ENCODE peak calls at places on chromosome 4, in five cellular contexts. N is sigmoid colon, H is HepG2, C is breast epithelium, Q is suprapubic skin. L is an unnamed sample.
A peak's percentile ranks its signal among the peaks of the same experiment; 100 is the strongest.

GRCh38 chr4:145042601-145043000 is 55.4 kb downstream of the ANAPC10 start:
- DNase-seq in N (no peak), H (no peak), C (no peak), Q (no peak), L (no peak)

GRCh38 chr4:25157071-25157470 is 3.2 kb downstream of the SEPSECS start:
- DNase-seq in N (no peak), H (no peak), C (no peak), Q (no peak), L (no peak)

GRCh38 chr4:124783847-124784246 is 71.3 kb upstream of the ANKRD50 start:
- DNase-seq in N (no peak), H (no peak), C (no peak), Q (no peak), L (no peak)

GRCh38 chr4:40769266-40769665 is 19.5 kb downstream of the NSUN7 start:
- DNase-seq in N (no peak), H (no peak), C (no peak), Q (no peak), L (no peak)

GRCh38 chr4:94208918-94209317 is 1.3 kb downstream of the SMARCAD1 start:
- DNase-seq in N (no peak), H (no peak), C (no peak), Q (no peak), L (no peak)

GRCh38 chr4:143986173-143986572 is 33.0 kb downstream of the GYPB start:
- DNase-seq in N (no peak), H (no peak), C (no peak), Q (no peak), L (no peak)

GRCh38 chr4:83369825-83370639 is 35.4 kb upstream of the HPSE start:
- DNase-seq in N (no peak), H (peak; percentile 44), C (no peak), Q (no peak), L (no peak)

GRCh38 chr4:56655209-56655626 is 25.9 kb downstream of the HOPX start:
- DNase-seq in N (peak; percentile 80), H (no peak), C (no peak), Q (no peak), L (no peak)

GRCh38 chr4:158121203-158121586 is 51.6 kb downstream of the GASK1B start:
- DNase-seq in N (peak; percentile 79), H (peak; percentile 27), C (no peak), Q (no peak), L (no peak)

GRCh38 chr4:143586080-143586479 is 72.6 kb downstream of the SMARCA5 start:
- DNase-seq in N (no peak), H (no peak), C (no peak), Q (no peak), L (no peak)

GRCh38 chr4:13386405-13387107 is 97.6 kb downstream of the RAB28 start:
- DNase-seq in N (no peak), H (no peak), C (no peak), Q (no peak), L (no peak)

GRCh38 chr4:112379306-112379705 is 82.1 kb downstream of the ALPK1 start:
- DNase-seq in N (no peak), H (no peak), C (no peak), Q (no peak), L (no peak)

GRCh38 chr4:52377563-52377962 is 281.5 kb downstream of the USP46 start:
- DNase-seq in N (no peak), H (no peak), C (no peak), Q (no peak), L (no peak)

GRCh38 chr4:75003979-75004378 is 71.1 kb downstream of the PARM1 start:
- DNase-seq in N (no peak), H (no peak), C (no peak), Q (no peak), L (no peak)

GRCh38 chr4:113435893-113436292 is 325.6 kb downstream of the CAMK2D start:
- DNase-seq in N (peak; percentile 85), H (no peak), C (no peak), Q (peak; percentile 75), L (no peak)

GRCh38 chr4:112099701-112100289 is 45.5 kb upstream of the FAM241A start:
- DNase-seq in N (no peak), H (peak; percentile 57), C (no peak), Q (no peak), L (peak; percentile 45)

GRCh38 chr4:111483375-111484169 is 661.7 kb upstream of the FAM241A start:
- DNase-seq in N (peak; percentile 55), H (no peak), C (no peak), Q (no peak), L (no peak)

GRCh38 chr4:18579222-18579621 is 557.7 kb upstream of the LCORL start:
- DNase-seq in N (no peak), H (no peak), C (no peak), Q (no peak), L (no peak)

GRCh38 chr4:87574996-87575395 is 33.3 kb upstream of the DSPP start:
- DNase-seq in N (no peak), H (no peak), C (no peak), Q (no peak), L (no peak)

GRCh38 chr4:111802191-111802590 is 343.1 kb upstream of the FAM241A start:
- DNase-seq in N (no peak), H (no peak), C (no peak), Q (no peak), L (no peak)

GRCh38 chr4:8917868-8918783 is 46.5 kb upstream of the HMX1 start:
- DNase-seq in N (peak; percentile 65), H (peak; percentile 23), C (peak; percentile 75), Q (peak; percentile 57), L (no peak)

GRCh38 chr4:6128221-6128871 is 72.0 kb downstream of the JAKMIP1 start:
- DNase-seq in N (peak; percentile 53), H (peak; percentile 46), C (no peak), Q (no peak), L (no peak)

DNA sequence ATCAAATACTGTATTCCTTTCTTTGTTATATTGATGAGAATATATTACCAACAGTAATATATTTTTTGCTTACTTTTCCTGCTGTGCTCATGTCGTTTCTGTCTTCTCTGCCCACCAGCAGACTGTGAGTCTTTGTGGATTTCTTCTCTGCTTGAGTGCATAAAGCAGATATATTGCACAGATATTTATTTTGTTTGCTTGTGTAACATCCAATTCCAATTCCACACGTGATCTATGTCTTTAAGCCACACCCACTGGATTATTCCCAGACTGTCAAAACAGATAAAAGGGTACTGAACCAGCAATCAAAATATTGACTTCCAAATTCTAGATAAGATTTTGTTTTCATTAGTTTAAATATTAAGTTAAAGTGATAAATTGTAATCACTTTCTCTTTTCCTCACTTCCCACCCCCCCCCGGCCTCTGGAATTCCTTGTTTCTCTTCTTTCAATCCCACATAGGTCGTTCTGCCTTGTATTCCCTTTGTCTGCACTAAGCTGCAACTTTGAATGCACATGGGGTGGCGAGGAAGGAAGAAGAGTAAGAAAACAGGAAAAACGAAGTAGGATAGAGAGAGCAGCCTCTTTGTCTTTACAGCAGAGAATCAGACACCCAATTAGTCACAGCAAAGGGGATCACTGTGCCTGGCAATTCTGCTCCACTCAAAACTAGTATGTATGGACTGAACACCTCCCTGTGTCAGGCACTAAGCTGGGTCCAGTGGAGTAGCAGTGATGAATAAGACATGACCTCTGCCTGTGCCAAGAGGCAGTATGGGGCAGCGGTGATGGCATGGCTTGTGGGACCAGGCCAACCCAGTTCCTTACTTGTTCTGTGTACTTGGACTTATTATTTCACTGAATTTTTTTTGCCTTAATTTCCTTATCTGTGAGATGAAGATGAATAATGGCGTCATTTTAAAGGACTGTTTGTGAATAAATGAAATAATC is at the start of gene ADH1B:
- DNase-seq in N (no peak), H (no peak), C (no peak), Q (no peak), L (no peak)
- TF ChIP-seq POLR2AphosphoS5 in N (peak; percentile 76), H (no peak), C (no peak), Q (no peak), L (no peak)

GRCh38 chr4:508675-509373 is 9.8 kb downstream of the PIGG start:
- DNase-seq in N (no peak), H (no peak), C (no peak), Q (no peak), L (no peak)
- H3K36me3 ChIP-seq in N (peaks cover 14% of the 10 kb centered on the region), H (peaks cover 69% of the 10 kb centered on the region), C (no peaks in the 10 kb centered on the region), Q (peaks cover 71% of the 10 kb centered on the region), L (peaks cover 63% of the 10 kb centered on the region)

DNA sequence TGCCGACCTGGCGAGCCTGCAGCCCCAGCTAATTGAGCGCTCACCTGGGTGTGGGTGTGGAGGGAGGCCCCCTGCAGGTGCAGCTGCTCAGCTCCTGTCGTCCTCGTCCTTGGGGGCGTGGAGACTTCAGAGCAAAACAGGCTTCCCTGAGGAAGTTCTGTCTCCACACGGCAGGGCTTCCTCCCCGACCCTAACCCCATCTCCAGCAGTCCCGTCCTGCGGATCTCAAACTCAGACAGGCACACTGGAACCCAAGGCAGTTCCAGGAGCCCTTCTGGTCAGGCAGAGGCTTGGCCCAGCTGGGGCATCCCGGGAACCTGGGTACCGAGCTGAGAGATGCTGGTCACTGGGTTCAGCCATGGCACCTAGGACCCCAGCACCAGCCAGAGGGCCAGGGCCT is 24.4 kb downstream of the TACC3 start:
- DNase-seq in N (no peak), H (no peak), C (no peak), Q (no peak), L (no peak)
- TF ChIP-seq POLR2AphosphoS5 in N (no peak), H (no peak), C (no peak), Q (no peak), L (peak; percentile 14)

GRCh38 chr4:103086565-103086964 is 10.0 kb upstream of the SLC9B2 start:
- DNase-seq in N (no peak), H (no peak), C (no peak), Q (no peak), L (no peak)
- H3K36me3 ChIP-seq in N (peaks cover 42% of the 10 kb centered on the region), H (peaks cover 24% of the 10 kb centered on the region), C (peaks cover 5% of the 10 kb centered on the region), Q (peaks cover 65% of the 10 kb centered on the region), L (peaks cover 35% of the 10 kb centered on the region)

GRCh38 chr4:48254381-48255072 is 15.1 kb downstream of the TEC start:
- DNase-seq in N (no peak), H (no peak), C (no peak), Q (no peak), L (no peak)
- TF ChIP-seq POLR2AphosphoS5 in N (no peak), H (no peak), C (no peak), Q (no peak), L (no peak)

GRCh38 chr4:2948895-2949781 is 14.1 kb downstream of the NOP14 start:
- DNase-seq in N (peak; percentile 55), H (no peak), C (peak; percentile 52), Q (no peak), L (no peak)
- H3K36me3 ChIP-seq in N (peaks cover 69% of the 10 kb centered on the region), H (peaks cover 87% of the 10 kb centered on the region), C (peaks cover 7% of the 10 kb centered on the region), Q (peaks cover 100% of the 10 kb centered on the region), L (peaks cover 92% of the 10 kb centered on the region)

L was measured in SK-N-MC.